ENCODE peak calls at places on chromosomes 6 and 20, in eight cellular contexts. H, F, U, M, B, L, W and E are unnamed samples.

GRCh38 chr6:131862486-131862885 is 54.7 kb downstream of the ENPP1 start:
- DNase-seq in W (no peak), B (no peak), F (no peak), L (no peak), H (no peak), U (no peak), M (no peak), E (no peak)

GRCh38 chr6:33609444-33610034 is 11.6 kb upstream of the ITPR3 start:
- DNase-seq in B (no peak), H (peak), L (peak), M (no peak), W (peak), F (peak), U (no peak), E (no peak)

GRCh38 chr20:35702051-35702823 is 3.0 kb downstream of the ROMO1 start:
- DNase-seq in W (peak), L (no peak), F (no peak), U (no peak), H (no peak), M (no peak), B (no peak), E (peak)

GRCh38 chr6:33895988-33896387 is 92.2 kb upstream of the MLN start:
- DNase-seq in H (no peak), B (no peak), U (no peak), L (no peak), F (no peak), W (no peak), M (no peak), E (no peak)

GRCh38 chr6:166543603-166544293 is 42.7 kb downstream of the RAMACL start:
- DNase-seq in F (no peak), L (no peak), H (no peak), U (no peak), W (no peak), M (no peak), B (no peak), E (no peak)

GRCh38 chr20:10708342-10709185 is 34.8 kb upstream of the JAG1 start:
- DNase-seq in L (no peak), W (peak), B (no peak), F (no peak), M (no peak), U (no peak), H (peak), E (no peak)

GRCh38 chr6:159691963-159692287 is 1.1 kb downstream of the SOD2 start:
- DNase-seq in U (no peak), F (no peak), H (no peak), L (peak), B (no peak), M (peak), W (no peak), E (no peak)

GRCh38 chr6:6657085-6657819 is 68.7 kb downstream of the LY86 start:
- DNase-seq in F (no peak), L (no peak), B (no peak), U (no peak), H (no peak), W (no peak), M (no peak), E (no peak)

GRCh38 chr6:154453329-154453728 is 57.2 kb downstream of the CNKSR3 start:
- DNase-seq in L (no peak), H (no peak), W (no peak), U (no peak), B (no peak), M (no peak), F (no peak), E (no peak)

GRCh38 chr6:170306324-170307079 is at the start of gene FAM120B:
- DNase-seq in B (peak), F (peak), U (peak), L (peak), H (peak), M (peak), W (peak), E (peak)

GRCh38 chr20:24752612-24753011 is 196.5 kb upstream of the CST7 start:
- DNase-seq in W (no peak), L (no peak), F (no peak), H (no peak), U (no peak), M (no peak), B (no peak), E (no peak)

GRCh38 chr6:54255881-54256280 is 52.4 kb upstream of the TINAG start:
- DNase-seq in L (no peak), H (no peak), U (no peak), W (no peak), B (no peak), M (no peak), F (no peak), E (no peak)

GRCh38 chr6:157233686-157234085 is 89.6 kb downstream of the TMEM242 start:
- DNase-seq in B (no peak), M (no peak), F (no peak), L (peak), U (no peak), W (no peak), H (no peak), E (no peak)

GRCh38 chr6:170255426-170256125 is 35.3 kb downstream of the DLL1 start:
- DNase-seq in L (no peak), W (no peak), H (no peak), M (no peak), U (no peak), B (no peak), F (no peak), E (no peak)

GRCh38 chr6:136148051-136148450 is 102.1 kb downstream of the MTFR2 start:
- DNase-seq in L (no peak), B (no peak), U (no peak), H (no peak), F (no peak), M (no peak), W (no peak), E (no peak)

GRCh38 chr20:44187763-44188709 is 1.0 kb upstream of the JPH2 start:
- DNase-seq in F (no peak), L (no peak), U (no peak), M (no peak), B (no peak), H (no peak), W (peak), E (no peak)

GRCh38 chr6:122122202-122122601 is 277.2 kb upstream of the HSF2 start:
- DNase-seq in H (no peak), W (no peak), F (no peak), L (no peak), B (no peak), U (no peak), M (no peak), E (no peak)

GRCh38 chr20:20887593-20888272 is 175.3 kb upstream of the RALGAPA2 start:
- DNase-seq in F (no peak), M (no peak), H (no peak), B (no peak), U (no peak), L (no peak), W (no peak), E (no peak)

GRCh38 chr6:152353440-152353839 is 283.7 kb downstream of the SYNE1 start:
- DNase-seq in L (no peak), H (no peak), B (no peak), W (no peak), U (no peak), M (no peak), F (no peak), E (no peak)

GRCh38 chr6:75204222-75204958 is 1.5 kb downstream of the COL12A1 start:
- DNase-seq in U (peak), L (peak), W (peak), H (peak), M (peak), F (peak), B (no peak), E (peak)

GRCh38 chr6:73290435-73290834 is 27.4 kb upstream of the KHDC1 start:
- DNase-seq in M (no peak), W (peak), H (no peak), L (no peak), U (no peak), B (no peak), F (no peak), E (no peak)

GRCh38 chr6:15754035-15754705 is 91.3 kb upstream of the DTNBP1 start:
- DNase-seq in F (no peak), U (no peak), M (no peak), B (no peak), L (no peak), W (peak), H (peak), E (no peak)

GRCh38 chr6:136225496-136225895 is 24.6 kb downstream of the MTFR2 start:
- DNase-seq in W (no peak), F (no peak), M (no peak), H (no peak), L (peak), B (no peak), U (no peak), E (no peak)

GRCh38 chr6:80094017-80094416 is 12.5 kb upstream of the BCKDHB start:
- DNase-seq in F (no peak), U (peak), H (peak), M (peak), L (no peak), B (no peak), W (peak), E (no peak)

GRCh38 chr20:25294459-25295385 is 46.8 kb downstream of the PYGB start:
- DNase-seq in H (peak), U (peak), B (no peak), F (no peak), W (peak), M (peak), L (peak), E (no peak)

GRCh38 chr6:137013031-137013430 is 31.7 kb downstream of the IL20RA start:
- DNase-seq in B (no peak), M (no peak), U (no peak), L (no peak), W (peak), H (no peak), F (no peak), E (no peak)

GRCh38 chr6:149093643-149094042 is 223.9 kb upstream of the TAB2 start:
- DNase-seq in W (peak), H (peak), F (no peak), M (no peak), L (no peak), B (no peak), U (no peak), E (peak)

GRCh38 chr6:149088361-149088760 is 229.2 kb upstream of the TAB2 start:
- DNase-seq in F (no peak), U (no peak), L (no peak), M (no peak), W (no peak), B (no peak), H (no peak), E (no peak)

GRCh38 chr6:149087898-149088297 is 229.6 kb upstream of the TAB2 start:
- DNase-seq in L (no peak), M (no peak), B (no peak), U (no peak), F (no peak), W (no peak), H (no peak), E (no peak)

GRCh38 chr6:149086363-149086762 is 231.1 kb upstream of the TAB2 start:
- DNase-seq in B (no peak), U (no peak), H (no peak), W (no peak), F (no peak), M (no peak), L (no peak), E (no peak)

GRCh38 chr6:149089508-149089907 is 228.0 kb upstream of the TAB2 start:
- DNase-seq in U (no peak), F (no peak), W (no peak), H (no peak), B (no peak), L (no peak), M (no peak), E (no peak)
- TF ChIP-seq CTCF in U (no peak), F (no peak), W (no peak), H (no peak), B (peak), L (no peak), M (no peak), E (no peak)

DNA sequence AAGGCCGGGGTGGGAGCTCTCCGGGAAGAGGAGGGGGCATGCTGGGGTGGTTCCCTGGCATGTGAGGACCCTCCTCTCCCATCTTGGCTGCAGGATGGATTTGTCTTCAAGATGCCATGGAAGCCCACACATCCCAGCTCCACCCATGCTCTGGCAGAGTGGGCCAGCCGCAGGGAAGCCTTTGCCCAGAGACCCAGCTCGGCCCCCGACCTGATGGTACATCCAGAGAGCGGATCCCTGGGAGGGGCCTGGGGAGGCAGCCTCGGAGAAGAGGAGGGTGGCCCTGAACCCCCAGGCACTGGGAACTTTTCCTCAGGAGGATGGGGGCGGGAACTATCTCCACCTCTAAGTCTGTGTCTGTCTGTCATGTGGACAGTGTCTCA is 4.8 kb downstream of the CDC25B start:
- DNase-seq in F (no peak), W (no peak), H (no peak), M (no peak), U (no peak), B (no peak), L (no peak), E (no peak)
- TF ChIP-seq CTCF in F (no peak), W (no peak), H (no peak), M (no peak), U (no peak), B (no peak), L (no peak), E (no peak)

GRCh38 chr20:57920971-57921370 is 211.2 kb upstream of the PMEPA1 start:
- DNase-seq in H (no peak), M (no peak), F (no peak), B (no peak), W (no peak), U (no peak), L (no peak), E (no peak)
- TF ChIP-seq CTCF in H (no peak), M (no peak), F (no peak), B (no peak), W (no peak), U (no peak), L (no peak), E (no peak)

GRCh38 chr20:54207053-54207742 is 689 bp upstream of the PFDN4 start:
- DNase-seq in U (no peak), L (no peak), W (no peak), M (no peak), H (no peak), F (no peak), B (no peak), E (no peak)
- TF ChIP-seq CTCF in U (no peak), L (no peak), W (no peak), M (no peak), H (no peak), F (no peak), B (no peak), E (no peak)

GRCh38 chr6:27650620-27651370 is 177.9 kb upstream of the ZNF184 start:
- DNase-seq in M (peak), B (peak), F (no peak), H (peak), U (peak), W (peak), L (no peak), E (no peak)
- TF ChIP-seq CTCF in M (no peak), B (no peak), F (no peak), H (peak), U (peak), W (peak), L (no peak), E (no peak)

GRCh38 chr6:147651249-147652063 is 143.0 kb downstream of the SAMD5 start:
- DNase-seq in U (no peak), F (peak), L (no peak), M (no peak), W (no peak), B (no peak), H (peak), E (peak)
- TF ChIP-seq CTCF in U (no peak), F (peak), L (no peak), M (no peak), W (no peak), B (peak), H (no peak), E (no peak)

DNA sequence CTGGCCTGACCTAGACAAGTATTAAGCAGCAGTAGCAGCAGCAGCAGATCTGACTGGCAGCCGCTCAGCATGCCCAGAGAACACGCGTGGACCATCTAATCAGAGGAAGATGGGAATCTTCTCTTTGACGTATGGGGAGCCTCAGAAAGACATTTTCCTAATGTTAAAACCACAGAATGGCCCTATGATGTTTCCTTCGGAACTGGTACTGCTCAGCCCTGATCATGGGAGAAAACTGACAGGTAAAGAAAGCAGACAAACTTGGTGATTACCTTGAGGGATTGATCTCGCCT is 6.2 kb downstream of the PSMA7 start:
- DNase-seq in L (no peak), U (no peak), F (no peak), H (no peak), M (no peak), B (no peak), W (no peak), E (no peak)
- TF ChIP-seq CTCF in L (no peak), U (no peak), F (peak), H (no peak), M (no peak), B (no peak), W (peak), E (no peak)

DNA sequence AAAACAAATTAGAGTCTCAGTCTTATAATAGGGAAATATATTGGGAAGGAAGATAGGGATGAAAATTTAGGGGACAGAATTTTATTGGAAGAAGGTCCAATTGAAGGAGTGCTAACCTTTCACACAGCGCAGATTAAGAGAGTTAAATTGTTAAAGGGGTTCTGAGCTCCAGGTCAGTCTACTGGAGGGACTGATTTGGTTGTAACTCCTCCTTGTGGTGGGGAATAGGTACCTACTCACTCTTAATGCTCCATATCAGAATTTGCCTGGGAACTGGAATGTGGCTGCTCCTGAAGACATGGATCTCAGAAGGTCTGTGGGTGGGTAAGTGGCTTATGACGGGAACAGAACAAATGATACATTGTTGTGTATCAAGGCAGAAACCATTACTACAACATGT is 143.5 kb downstream of the FLRT3 start:
- DNase-seq in W (no peak), H (no peak), B (no peak), L (no peak), M (no peak), F (no peak), U (no peak), E (no peak)
- TF ChIP-seq CTCF in W (peak), H (no peak), B (peak), L (no peak), M (no peak), F (no peak), U (no peak), E (no peak)

DNA sequence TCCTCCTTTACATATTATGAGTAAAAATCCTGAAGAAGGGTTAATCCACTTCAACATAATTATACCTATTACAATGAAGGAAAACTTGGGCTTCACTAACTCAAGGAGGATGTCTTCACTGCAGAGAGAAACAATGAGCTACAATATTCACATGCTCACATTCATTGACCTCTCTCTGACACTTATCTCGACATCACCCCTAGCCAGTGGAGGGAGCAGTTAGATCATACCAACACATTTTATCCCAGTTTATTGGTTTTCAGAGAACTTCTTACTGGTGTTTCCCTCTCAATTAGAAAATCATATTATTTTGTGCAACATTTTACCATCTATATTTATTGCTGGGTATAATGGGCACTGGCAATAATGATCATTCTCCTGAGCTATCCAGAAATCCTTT is 646.5 kb downstream of the TENT5A start:
- DNase-seq in H (no peak), U (no peak), F (no peak), L (no peak), B (no peak), M (no peak), W (no peak), E (peak)
- TF ChIP-seq CTCF in H (peak), U (no peak), F (peak), L (no peak), B (no peak), M (no peak), W (peak), E (peak)

GRCh38 chr20:23023621-23024187 is 11.4 kb upstream of the SSTR4 start:
- DNase-seq in F (no peak), L (no peak), U (no peak), B (no peak), M (no peak), W (no peak), H (no peak), E (no peak)
- TF ChIP-seq CTCF in F (no peak), L (no peak), U (no peak), B (no peak), M (no peak), W (no peak), H (no peak), E (no peak)